ENCODE peak calls at places on chromosome 2, in nine cellular contexts. One of them, this sample, is unnamed.

GRCh38 chr2:179348921-179349320 is 84.3 kb upstream of the SESTD1 start:
- DNase-seq in astrocyte of the spinal cord: no peak
- DNase-seq in AG09319: no peak
- DNase-seq in RWPE1: no peak
- DNase-seq in nephron progenitor cell: no peak
- DNase-seq in coronary artery: no peak
- DNase-seq in Peyer's patch: no peak
- DNase-seq in K562: no peak
- DNase-seq in B cell: no peak
- DNase-seq in this sample: no peak

GRCh38 chr2:108933691-108934117 is 55.3 kb downstream of the EDAR start:
- DNase-seq in astrocyte of the spinal cord: no peak
- DNase-seq in AG09319: no peak
- DNase-seq in RWPE1: peak
- DNase-seq in nephron progenitor cell: no peak
- DNase-seq in coronary artery: no peak
- DNase-seq in Peyer's patch: peak
- DNase-seq in K562: peak
- DNase-seq in B cell: no peak
- DNase-seq in this sample: peak

GRCh38 chr2:83103602-83104001 is 1355.5 kb downstream of the SUCLG1 start:
- DNase-seq in astrocyte of the spinal cord: peak
- DNase-seq in AG09319: no peak
- DNase-seq in RWPE1: peak
- DNase-seq in nephron progenitor cell: no peak
- DNase-seq in coronary artery: no peak
- DNase-seq in Peyer's patch: no peak
- DNase-seq in K562: no peak
- DNase-seq in B cell: no peak
- DNase-seq in this sample: peak

GRCh38 chr2:227474406-227474805 is 2.5 kb downstream of the AGFG1 start:
- DNase-seq in astrocyte of the spinal cord: no peak
- DNase-seq in AG09319: no peak
- DNase-seq in RWPE1: no peak
- DNase-seq in nephron progenitor cell: no peak
- DNase-seq in coronary artery: no peak
- DNase-seq in Peyer's patch: no peak
- DNase-seq in K562: no peak
- DNase-seq in B cell: no peak
- DNase-seq in this sample: no peak

GRCh38 chr2:176081993-176082884 is 1.5 kb downstream of the EVX2 start:
- DNase-seq in astrocyte of the spinal cord: no peak
- DNase-seq in AG09319: no peak
- DNase-seq in RWPE1: no peak
- DNase-seq in nephron progenitor cell: peak
- DNase-seq in coronary artery: peak
- DNase-seq in Peyer's patch: peak
- DNase-seq in K562: no peak
- DNase-seq in B cell: peak
- DNase-seq in this sample: no peak

GRCh38 chr2:197675246-197675645 is at the start of gene RFTN2:
- DNase-seq in astrocyte of the spinal cord: peak
- DNase-seq in AG09319: no peak
- DNase-seq in RWPE1: no peak
- DNase-seq in nephron progenitor cell: no peak
- DNase-seq in coronary artery: no peak
- DNase-seq in Peyer's patch: no peak
- DNase-seq in K562: no peak
- DNase-seq in B cell: no peak
- DNase-seq in this sample: no peak

GRCh38 chr2:170162261-170162612 is 15.7 kb upstream of the MYO3B start:
- DNase-seq in astrocyte of the spinal cord: peak
- DNase-seq in AG09319: no peak
- DNase-seq in RWPE1: peak
- DNase-seq in nephron progenitor cell: no peak
- DNase-seq in coronary artery: no peak
- DNase-seq in Peyer's patch: no peak
- DNase-seq in K562: no peak
- DNase-seq in B cell: no peak
- DNase-seq in this sample: peak

GRCh38 chr2:200575957-200576356 is 9.9 kb upstream of the AOX1 start:
- DNase-seq in astrocyte of the spinal cord: peak
- DNase-seq in AG09319: no peak
- DNase-seq in RWPE1: peak
- DNase-seq in nephron progenitor cell: no peak
- DNase-seq in coronary artery: no peak
- DNase-seq in Peyer's patch: no peak
- DNase-seq in K562: no peak
- DNase-seq in B cell: no peak
- DNase-seq in this sample: peak

GRCh38 chr2:88765154-88765948 is 73.9 kb downstream of the RPIA start:
- DNase-seq in astrocyte of the spinal cord: peak
- DNase-seq in AG09319: no peak
- DNase-seq in RWPE1: peak
- DNase-seq in nephron progenitor cell: peak
- DNase-seq in coronary artery: no peak
- DNase-seq in Peyer's patch: peak
- DNase-seq in K562: no peak
- DNase-seq in B cell: peak
- DNase-seq in this sample: no peak

GRCh38 chr2:23452853-23453420 is 68.0 kb downstream of the KLHL29 start:
- DNase-seq in astrocyte of the spinal cord: peak
- DNase-seq in AG09319: no peak
- DNase-seq in RWPE1: no peak
- DNase-seq in nephron progenitor cell: no peak
- DNase-seq in coronary artery: peak
- DNase-seq in Peyer's patch: no peak
- DNase-seq in K562: no peak
- DNase-seq in B cell: no peak
- DNase-seq in this sample: no peak

GRCh38 chr2:210169871-210170441 is 1.3 kb downstream of the KANSL1L start:
- DNase-seq in astrocyte of the spinal cord: peak
- DNase-seq in AG09319: peak
- DNase-seq in RWPE1: peak
- DNase-seq in nephron progenitor cell: no peak
- DNase-seq in coronary artery: no peak
- DNase-seq in Peyer's patch: no peak
- DNase-seq in K562: no peak
- DNase-seq in B cell: no peak
- DNase-seq in this sample: peak

GRCh38 chr2:219458996-219459395 is 24.4 kb downstream of the SPEG start:
- DNase-seq in astrocyte of the spinal cord: no peak
- DNase-seq in AG09319: no peak
- DNase-seq in RWPE1: no peak
- DNase-seq in nephron progenitor cell: no peak
- DNase-seq in coronary artery: no peak
- DNase-seq in Peyer's patch: no peak
- DNase-seq in K562: no peak
- DNase-seq in B cell: no peak
- DNase-seq in this sample: no peak

GRCh38 chr2:219455635-219456034 is 21.0 kb downstream of the SPEG start:
- DNase-seq in astrocyte of the spinal cord: no peak
- DNase-seq in AG09319: no peak
- DNase-seq in RWPE1: no peak
- DNase-seq in nephron progenitor cell: no peak
- DNase-seq in coronary artery: no peak
- DNase-seq in Peyer's patch: no peak
- DNase-seq in K562: no peak
- DNase-seq in B cell: no peak
- DNase-seq in this sample: no peak

GRCh38 chr2:219459460-219460311 is 25.0 kb downstream of the SPEG start:
- DNase-seq in astrocyte of the spinal cord: peak
- DNase-seq in AG09319: no peak
- DNase-seq in RWPE1: peak
- DNase-seq in nephron progenitor cell: peak
- DNase-seq in coronary artery: no peak
- DNase-seq in Peyer's patch: no peak
- DNase-seq in K562: peak
- DNase-seq in B cell: peak
- DNase-seq in this sample: peak

GRCh38 chr2:219460424-219460926 is 25.8 kb downstream of the SPEG start:
- DNase-seq in astrocyte of the spinal cord: peak
- DNase-seq in AG09319: no peak
- DNase-seq in RWPE1: no peak
- DNase-seq in nephron progenitor cell: peak
- DNase-seq in coronary artery: peak
- DNase-seq in Peyer's patch: no peak
- DNase-seq in K562: peak
- DNase-seq in B cell: no peak
- DNase-seq in this sample: no peak

DNA sequence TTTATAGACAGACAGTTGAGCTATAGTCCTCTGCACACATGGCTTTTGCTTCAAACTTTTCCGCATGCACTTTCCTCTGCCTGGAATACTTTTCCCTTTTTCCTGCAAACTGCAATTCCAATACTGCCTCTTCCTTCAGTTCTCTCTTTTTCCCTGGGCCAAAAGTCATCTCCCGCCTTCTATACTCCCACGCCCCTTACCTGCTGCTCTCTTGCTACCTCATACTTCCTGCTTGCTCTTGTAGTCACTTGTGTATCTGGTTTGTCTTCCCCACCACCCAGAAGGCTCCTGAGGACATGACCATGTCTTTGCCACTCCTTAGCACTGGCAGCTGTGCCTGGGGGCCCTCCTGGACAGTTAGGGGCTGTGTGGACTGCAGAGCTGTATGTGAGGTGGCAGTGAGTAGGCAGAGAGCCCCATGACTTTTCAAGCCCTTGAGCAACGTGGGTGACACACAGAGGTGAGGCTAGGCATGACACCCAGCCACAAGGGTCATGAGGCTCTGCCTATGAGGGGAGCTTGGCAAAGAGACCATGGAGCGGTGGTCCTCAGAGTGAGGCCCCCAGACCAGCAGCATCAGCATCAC is 23.2 kb downstream of the SPEG start:
- DNase-seq in astrocyte of the spinal cord: no peak
- DNase-seq in AG09319: no peak
- DNase-seq in RWPE1: no peak
- DNase-seq in nephron progenitor cell: no peak
- DNase-seq in coronary artery: no peak
- DNase-seq in Peyer's patch: no peak
- DNase-seq in K562: peak
- DNase-seq in B cell: no peak
- DNase-seq in this sample: peak
- TF ChIP-seq CTCF in astrocyte of the spinal cord: no peak
- TF ChIP-seq CTCF in AG09319: no peak
- TF ChIP-seq CTCF in RWPE1: no peak
- TF ChIP-seq CTCF in nephron progenitor cell: no peak
- TF ChIP-seq CTCF in coronary artery: no peak
- TF ChIP-seq CTCF in Peyer's patch: no peak
- TF ChIP-seq CTCF in K562: peak
- TF ChIP-seq CTCF in B cell: no peak
- TF ChIP-seq CTCF in this sample: peak

GRCh38 chr2:99066602-99067001 is 74.9 kb upstream of the C2orf15 start:
- DNase-seq in astrocyte of the spinal cord: peak
- DNase-seq in AG09319: peak
- DNase-seq in RWPE1: peak
- DNase-seq in nephron progenitor cell: no peak
- DNase-seq in coronary artery: no peak
- DNase-seq in Peyer's patch: no peak
- DNase-seq in K562: no peak
- DNase-seq in B cell: no peak
- DNase-seq in this sample: peak
- TF ChIP-seq CTCF in astrocyte of the spinal cord: peak
- TF ChIP-seq CTCF in AG09319: peak
- TF ChIP-seq CTCF in RWPE1: no peak
- TF ChIP-seq CTCF in nephron progenitor cell: peak
- TF ChIP-seq CTCF in coronary artery: no peak
- TF ChIP-seq CTCF in Peyer's patch: no peak
- TF ChIP-seq CTCF in K562: peak
- TF ChIP-seq CTCF in B cell: no peak
- TF ChIP-seq CTCF in this sample: peak

DNA sequence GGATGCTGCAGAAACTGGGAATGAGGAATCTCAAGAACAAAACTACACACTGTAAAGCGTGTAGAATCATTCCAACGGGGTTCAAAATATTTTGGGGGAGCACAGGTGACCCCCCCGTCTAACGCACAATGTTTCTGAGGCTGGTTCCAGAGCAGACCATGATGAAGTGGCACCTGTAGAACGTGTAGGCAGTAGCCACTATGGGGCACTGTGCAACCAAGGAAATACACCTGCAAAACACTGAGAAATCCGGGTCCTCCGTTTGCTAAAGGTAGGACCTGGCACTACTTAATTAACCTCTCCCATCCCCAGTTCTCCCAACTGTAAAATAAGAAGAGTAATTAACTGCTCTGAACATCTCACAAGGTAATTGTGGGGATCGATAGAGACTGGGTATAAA is 22.6 kb downstream of the ST6GAL2 start:
- DNase-seq in astrocyte of the spinal cord: no peak
- DNase-seq in AG09319: no peak
- DNase-seq in RWPE1: no peak
- DNase-seq in nephron progenitor cell: no peak
- DNase-seq in coronary artery: no peak
- DNase-seq in Peyer's patch: no peak
- DNase-seq in K562: no peak
- DNase-seq in B cell: no peak
- DNase-seq in this sample: no peak
- TF ChIP-seq CTCF in astrocyte of the spinal cord: peak
- TF ChIP-seq CTCF in AG09319: no peak
- TF ChIP-seq CTCF in RWPE1: no peak
- TF ChIP-seq CTCF in nephron progenitor cell: no peak
- TF ChIP-seq CTCF in coronary artery: no peak
- TF ChIP-seq CTCF in Peyer's patch: no peak
- TF ChIP-seq CTCF in K562: no peak
- TF ChIP-seq CTCF in B cell: no peak
- TF ChIP-seq CTCF in this sample: peak

DNA sequence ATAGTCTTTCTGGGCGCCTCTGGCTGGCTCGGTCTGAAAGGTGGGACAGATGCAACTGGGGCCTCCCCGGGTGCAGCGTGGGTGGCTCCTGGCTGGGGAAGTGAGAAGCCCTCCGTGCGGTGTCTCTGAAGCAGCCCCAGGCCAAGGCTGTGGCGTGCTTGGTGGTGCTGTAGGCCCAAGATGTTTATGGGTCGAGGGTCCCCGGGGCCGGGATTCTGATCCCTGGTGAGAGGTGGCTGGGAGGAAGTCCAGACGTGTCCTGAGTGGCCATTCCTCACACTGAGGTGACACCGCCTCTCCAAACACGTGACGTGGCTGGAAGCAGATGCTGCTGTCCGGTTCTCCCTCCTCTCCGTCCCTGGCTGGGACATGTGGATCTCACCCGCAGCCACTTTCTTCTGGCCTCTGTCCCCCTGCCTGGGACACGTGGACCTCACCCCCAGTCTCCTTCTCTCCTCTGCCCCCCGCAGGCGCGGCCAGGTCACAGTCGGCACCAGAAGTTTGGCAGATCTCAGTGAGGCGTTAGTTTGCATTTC is 12.6 kb downstream of the RTP5 start:
- DNase-seq in astrocyte of the spinal cord: no peak
- DNase-seq in AG09319: no peak
- DNase-seq in RWPE1: no peak
- DNase-seq in nephron progenitor cell: peak
- DNase-seq in coronary artery: no peak
- DNase-seq in Peyer's patch: no peak
- DNase-seq in K562: peak
- DNase-seq in B cell: peak
- DNase-seq in this sample: no peak
- TF ChIP-seq CTCF in astrocyte of the spinal cord: no peak
- TF ChIP-seq CTCF in AG09319: peak
- TF ChIP-seq CTCF in RWPE1: no peak
- TF ChIP-seq CTCF in nephron progenitor cell: no peak
- TF ChIP-seq CTCF in coronary artery: no peak
- TF ChIP-seq CTCF in Peyer's patch: peak
- TF ChIP-seq CTCF in K562: peak
- TF ChIP-seq CTCF in B cell: no peak
- TF ChIP-seq CTCF in this sample: no peak